ENCODE peak calls at places on chromosomes 13 and 19, in four cellular contexts. One of them, this sample, is unnamed.
A peak's percentile ranks its signal among the peaks of the same experiment; 100 is the strongest.

GRCh38 chr13:100315522-100315921 is 226.6 kb downstream of the PCCA start:
- DNase-seq in endothelial cell: no peak
- DNase-seq in activated B cell treated with CpG ODN at 0.5 μM for 24 hours: no peak
- DNase-seq in RWPE2: no peak
- DNase-seq in this sample: no peak

GRCh38 chr13:22061806-22062391 is 391.0 kb downstream of the FGF9 start:
- DNase-seq in endothelial cell: no peak
- DNase-seq in activated B cell treated with CpG ODN at 0.5 μM for 24 hours: no peak
- DNase-seq in RWPE2: no peak
- DNase-seq in this sample: no peak

GRCh38 chr19:11293468-11294389 is 2.2 kb upstream of the TSPAN16 start:
- DNase-seq in endothelial cell: peak; percentile 100
- DNase-seq in activated B cell treated with CpG ODN at 0.5 μM for 24 hours: peak; percentile 84
- DNase-seq in RWPE2: peak; percentile 94
- DNase-seq in this sample: peak; percentile 96

GRCh38 chr13:100392709-100393630 is 195.6 kb downstream of the GGACT start:
- DNase-seq in endothelial cell: no peak
- DNase-seq in activated B cell treated with CpG ODN at 0.5 μM for 24 hours: no peak
- DNase-seq in RWPE2: peak; percentile 85
- DNase-seq in this sample: no peak

GRCh38 chr13:21657538-21657937 is 13.3 kb upstream of the FGF9 start:
- DNase-seq in endothelial cell: no peak
- DNase-seq in activated B cell treated with CpG ODN at 0.5 μM for 24 hours: no peak
- DNase-seq in RWPE2: no peak
- DNase-seq in this sample: no peak

GRCh38 chr19:2055871-2056809 is 5.1 kb upstream of the MKNK2 start:
- DNase-seq in endothelial cell: no peak
- DNase-seq in activated B cell treated with CpG ODN at 0.5 μM for 24 hours: no peak
- DNase-seq in RWPE2: no peak
- DNase-seq in this sample: peak; percentile 75

GRCh38 chr19:8208119-8208709 is 956 bp upstream of the CERS4 start:
- DNase-seq in endothelial cell: no peak
- DNase-seq in activated B cell treated with CpG ODN at 0.5 μM for 24 hours: peak; percentile 23
- DNase-seq in RWPE2: no peak
- DNase-seq in this sample: no peak

GRCh38 chr19:2064788-2065524 is 13.9 kb upstream of the MKNK2 start:
- DNase-seq in endothelial cell: no peak
- DNase-seq in activated B cell treated with CpG ODN at 0.5 μM for 24 hours: no peak
- DNase-seq in RWPE2: no peak
- DNase-seq in this sample: no peak

GRCh38 chr19:17841810-17842662 is 5.7 kb downstream of the JAK3 start:
- DNase-seq in endothelial cell: peak; percentile 88
- DNase-seq in activated B cell treated with CpG ODN at 0.5 μM for 24 hours: no peak
- DNase-seq in RWPE2: peak; percentile 92
- DNase-seq in this sample: no peak

GRCh38 chr13:102617697-102618350 is 21.0 kb downstream of the TPP2 start:
- DNase-seq in endothelial cell: no peak
- DNase-seq in activated B cell treated with CpG ODN at 0.5 μM for 24 hours: no peak
- DNase-seq in RWPE2: no peak
- DNase-seq in this sample: no peak

GRCh38 chr13:33183431-33184130 is 102.0 kb downstream of the STARD13 start:
- DNase-seq in endothelial cell: no peak
- DNase-seq in activated B cell treated with CpG ODN at 0.5 μM for 24 hours: no peak
- DNase-seq in RWPE2: no peak
- DNase-seq in this sample: no peak

GRCh38 chr13:108346376-108346775 is 76.9 kb downstream of the TNFSF13B start:
- DNase-seq in endothelial cell: no peak
- DNase-seq in activated B cell treated with CpG ODN at 0.5 μM for 24 hours: no peak
- DNase-seq in RWPE2: no peak
- DNase-seq in this sample: no peak

GRCh38 chr19:40603071-40603718 is 2.0 kb downstream of the LTBP4 start:
- DNase-seq in endothelial cell: no peak
- DNase-seq in activated B cell treated with CpG ODN at 0.5 μM for 24 hours: no peak
- DNase-seq in RWPE2: no peak
- DNase-seq in this sample: no peak

GRCh38 chr19:45508931-45509691 is 1.8 kb downstream of the VASP start:
- DNase-seq in endothelial cell: peak; percentile 78
- DNase-seq in activated B cell treated with CpG ODN at 0.5 μM for 24 hours: peak; percentile 59
- DNase-seq in RWPE2: no peak
- DNase-seq in this sample: no peak

GRCh38 chr19:19145281-19145999 is 7.2 kb upstream of the TMEM161A start:
- DNase-seq in endothelial cell: no peak
- DNase-seq in activated B cell treated with CpG ODN at 0.5 μM for 24 hours: no peak
- DNase-seq in RWPE2: no peak
- DNase-seq in this sample: no peak

GRCh38 chr13:65959305-65959704 is 1270.8 kb downstream of the PCDH9 start:
- DNase-seq in endothelial cell: no peak
- DNase-seq in activated B cell treated with CpG ODN at 0.5 μM for 24 hours: no peak
- DNase-seq in RWPE2: no peak
- DNase-seq in this sample: no peak

DNA sequence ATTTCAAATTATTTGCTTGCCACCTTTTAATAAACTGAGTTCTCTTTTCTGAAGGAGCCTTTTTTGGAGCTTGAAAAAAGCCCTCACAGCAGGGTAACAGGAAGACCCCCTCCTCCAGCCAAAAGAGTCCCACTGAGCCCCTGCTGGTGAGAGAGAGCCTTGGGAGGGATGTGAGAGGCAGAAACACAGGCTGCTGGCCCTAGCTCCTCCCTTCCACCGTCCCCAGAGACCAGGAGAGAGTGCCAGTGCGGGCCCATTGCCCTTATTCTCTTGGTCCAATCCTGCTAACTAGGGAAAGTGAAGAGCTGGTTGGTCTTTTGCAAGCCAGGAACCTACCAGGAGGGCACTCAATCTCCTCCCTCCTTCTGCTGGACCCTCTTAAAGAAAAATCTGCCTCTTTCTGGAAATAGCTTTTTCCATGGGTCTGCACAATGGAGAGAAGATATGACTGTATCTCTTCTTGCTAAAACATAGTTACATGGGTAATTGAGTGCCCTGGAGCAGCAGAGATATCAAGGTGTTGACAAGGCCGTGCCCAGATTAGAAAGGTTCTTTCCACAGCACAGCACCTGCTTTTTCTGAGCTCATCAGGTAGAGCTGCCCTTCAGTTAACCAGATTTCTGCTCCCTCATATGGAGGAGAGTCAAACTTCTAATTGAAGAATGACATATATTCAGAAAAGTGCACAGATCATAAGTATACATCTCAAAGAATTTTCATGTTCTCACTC is 113.9 kb downstream of the LRCH1 start:
- DNase-seq in endothelial cell: peak; percentile 19
- DNase-seq in activated B cell treated with CpG ODN at 0.5 μM for 24 hours: no peak
- DNase-seq in RWPE2: no peak
- DNase-seq in this sample: no peak
- TF ChIP-seq CTCF in endothelial cell: no peak
- TF ChIP-seq CTCF in activated B cell treated with CpG ODN at 0.5 μM for 24 hours: no peak
- TF ChIP-seq CTCF in RWPE2: no peak
- TF ChIP-seq CTCF in this sample: no peak

GRCh38 chr13:29570058-29570654 is 25.3 kb downstream of the SLC7A1 start:
- DNase-seq in endothelial cell: no peak
- DNase-seq in activated B cell treated with CpG ODN at 0.5 μM for 24 hours: no peak
- DNase-seq in RWPE2: no peak
- DNase-seq in this sample: no peak
- TF ChIP-seq CTCF in endothelial cell: no peak
- TF ChIP-seq CTCF in activated B cell treated with CpG ODN at 0.5 μM for 24 hours: no peak
- TF ChIP-seq CTCF in RWPE2: no peak
- TF ChIP-seq CTCF in this sample: no peak

DNA sequence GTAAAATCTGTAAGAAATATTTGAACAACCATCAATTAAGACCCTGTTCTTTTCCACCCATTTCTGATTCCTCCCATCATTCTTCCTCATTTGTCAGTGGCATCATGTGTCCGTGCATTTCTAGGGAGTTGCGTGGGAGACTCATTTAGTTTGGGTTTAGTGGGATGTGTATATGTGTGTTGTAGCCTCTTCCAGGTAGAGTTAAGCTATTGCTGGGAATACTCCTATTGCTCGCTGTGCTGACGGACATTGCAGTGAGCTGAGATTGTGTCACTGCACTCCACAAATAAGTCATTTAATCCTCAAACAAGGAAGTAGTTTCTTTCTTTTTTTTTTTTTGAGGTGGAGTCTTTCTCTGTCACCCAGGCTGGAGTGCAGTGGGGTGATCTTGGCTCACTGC is 42.1 kb upstream of the RCBTB2 start:
- DNase-seq in endothelial cell: no peak
- DNase-seq in activated B cell treated with CpG ODN at 0.5 μM for 24 hours: no peak
- DNase-seq in RWPE2: no peak
- DNase-seq in this sample: no peak
- TF ChIP-seq CTCF in endothelial cell: no peak
- TF ChIP-seq CTCF in activated B cell treated with CpG ODN at 0.5 μM for 24 hours: no peak
- TF ChIP-seq CTCF in RWPE2: no peak
- TF ChIP-seq CTCF in this sample: no peak

DNA sequence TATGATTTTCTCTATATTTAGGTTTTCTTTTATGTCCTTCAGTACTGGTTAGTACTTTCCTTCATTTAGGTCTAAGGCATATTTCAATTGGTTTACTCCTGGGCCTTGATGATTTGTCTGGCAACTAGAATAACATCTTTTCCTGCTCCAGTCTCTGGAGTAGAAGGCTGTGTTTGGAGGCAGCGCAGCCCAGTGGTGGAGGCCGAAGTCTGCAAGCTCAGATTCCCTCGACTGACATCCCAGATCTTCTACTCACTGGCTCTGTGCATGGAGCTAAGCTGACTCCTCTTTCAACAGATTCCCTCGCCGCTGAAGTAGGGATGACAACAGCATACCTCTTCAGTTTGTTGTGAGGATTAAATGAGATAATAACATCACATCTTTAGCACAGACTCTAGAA is 141.0 kb downstream of the RAP2A start:
- DNase-seq in endothelial cell: peak; percentile 56
- DNase-seq in activated B cell treated with CpG ODN at 0.5 μM for 24 hours: no peak
- DNase-seq in RWPE2: no peak
- DNase-seq in this sample: no peak
- TF ChIP-seq CTCF in endothelial cell: no peak
- TF ChIP-seq CTCF in activated B cell treated with CpG ODN at 0.5 μM for 24 hours: no peak
- TF ChIP-seq CTCF in RWPE2: peak; percentile 58
- TF ChIP-seq CTCF in this sample: peak; percentile 66

GRCh38 chr19:628168-628567 is 5.2 kb downstream of the POLRMT start:
- DNase-seq in endothelial cell: no peak
- DNase-seq in activated B cell treated with CpG ODN at 0.5 μM for 24 hours: no peak
- DNase-seq in RWPE2: no peak
- DNase-seq in this sample: no peak
- TF ChIP-seq CTCF in endothelial cell: peak; percentile 35
- TF ChIP-seq CTCF in activated B cell treated with CpG ODN at 0.5 μM for 24 hours: no peak
- TF ChIP-seq CTCF in RWPE2: peak; percentile 12
- TF ChIP-seq CTCF in this sample: peak; percentile 71

This sample was measured in chondrocyte.